ENCODE peak calls at places on chromosomes 6 and 20, in six cellular contexts. S is PC-3; R is mesendoderm; C is tibial nerve; T is neuronal stem cell; H is CD8-positive, alpha-beta T cell. J is an unnamed sample. For H3K36me3, the result is how much of the 10 kb centered on the place peaks cover.

GRCh38 chr20:59822291-59823029 is 111.0 kb downstream of the SYCP2 start:
- DNase-seq in R (no peak), H (no peak), T (no peak), C (no peak), S (no peak), J (no peak)

GRCh38 chr6:147752686-147753418 is 244.4 kb downstream of the SAMD5 start:
- DNase-seq in H (no peak), R (no peak), S (no peak), T (no peak), C (no peak), J (no peak)

GRCh38 chr6:15929685-15930084 is 199.2 kb upstream of the MYLIP start:
- DNase-seq in C (no peak), T (no peak), R (no peak), S (no peak), H (no peak), J (no peak)

GRCh38 chr6:72032056-72032455 is 145.7 kb downstream of the RIMS1 start:
- DNase-seq in R (no peak), C (no peak), H (no peak), T (no peak), S (peak), J (no peak)

GRCh38 chr6:105991561-105992314 is 94.4 kb upstream of the PRDM1 start:
- DNase-seq in H (no peak), C (no peak), S (peak), R (peak), T (no peak), J (peak)

GRCh38 chr6:128307671-128308070 is 212.7 kb downstream of the PTPRK start:
- DNase-seq in S (peak), C (no peak), R (no peak), T (no peak), H (no peak), J (no peak)

GRCh38 chr6:24910331-24910849 is 25.4 kb downstream of the RIPOR2 start:
- DNase-seq in R (peak), C (no peak), S (no peak), H (no peak), T (no peak), J (no peak)

GRCh38 chr20:51388227-51388626 is 154.3 kb downstream of the NFATC2 start:
- DNase-seq in T (no peak), C (no peak), S (peak), H (no peak), R (no peak), J (no peak)

GRCh38 chr6:2108700-2109306 is 136.6 kb downstream of the GMDS start:
- DNase-seq in S (no peak), H (no peak), T (no peak), R (no peak), C (no peak), J (no peak)

GRCh38 chr6:140849441-140849840 is 1283.3 kb upstream of the GJE1 start:
- DNase-seq in T (no peak), S (no peak), R (no peak), C (no peak), H (no peak), J (no peak)

GRCh38 chr20:56607061-56607704 is 21.9 kb upstream of the TFAP2C start:
- DNase-seq in T (no peak), C (no peak), S (peak), R (no peak), H (no peak), J (no peak)

GRCh38 chr6:26380256-26380655 is 2.7 kb upstream of the BTN2A2 start:
- DNase-seq in R (no peak), C (no peak), S (peak), H (no peak), T (no peak), J (no peak)

GRCh38 chr20:63112491-63113219 is 103.3 kb downstream of the YTHDF1 start:
- DNase-seq in H (no peak), T (no peak), R (no peak), C (no peak), S (no peak), J (no peak)

GRCh38 chr20:9323622-9324021 is 190.8 kb upstream of the LAMP5 start:
- DNase-seq in R (peak), C (no peak), T (no peak), S (peak), H (no peak), J (no peak)

GRCh38 chr20:41635158-41635557 is 17.0 kb upstream of the CHD6 start:
- DNase-seq in R (no peak), C (no peak), T (no peak), S (no peak), H (no peak), J (no peak)

GRCh38 chr6:98041921-98042320 is 758.9 kb upstream of the MMS22L start:
- DNase-seq in T (no peak), R (peak), H (no peak), S (no peak), C (no peak), J (no peak)

GRCh38 chr6:152356659-152357058 is 280.5 kb downstream of the SYNE1 start:
- DNase-seq in H (no peak), T (no peak), R (peak), C (no peak), S (peak), J (no peak)

GRCh38 chr20:41004561-41005360 is 23.9 kb upstream of the TOP1 start:
- DNase-seq in C (no peak), H (no peak), T (no peak), S (peak), R (no peak), J (no peak)

GRCh38 chr6:30646450-30647038 is 389 bp upstream of the C6orf136 start:
- DNase-seq in C (peak), H (no peak), T (no peak), R (peak), S (no peak), J (no peak)
- H3K4me3 ChIP-seq in C (peak), H (no peak), T (peak), R (no peak), S (peak), J (no peak)

GRCh38 chr6:36598739-36599318 is 4.7 kb downstream of the SRSF3 start:
- DNase-seq in T (no peak), H (no peak), R (no peak), S (no peak), C (no peak), J (no peak)
- H3K36me3 ChIP-seq in T (half or more), H (half or more), R (under half), S (half or more), C (under half), J (half or more)

GRCh38 chr20:44182863-44183262 is 4.1 kb downstream of the JPH2 start:
- DNase-seq in S (no peak), T (no peak), R (no peak), C (no peak), H (no peak), J (no peak)
- H3K4me3 ChIP-seq in S (no peak), T (no peak), R (no peak), C (no peak), H (no peak), J (no peak)

DNA sequence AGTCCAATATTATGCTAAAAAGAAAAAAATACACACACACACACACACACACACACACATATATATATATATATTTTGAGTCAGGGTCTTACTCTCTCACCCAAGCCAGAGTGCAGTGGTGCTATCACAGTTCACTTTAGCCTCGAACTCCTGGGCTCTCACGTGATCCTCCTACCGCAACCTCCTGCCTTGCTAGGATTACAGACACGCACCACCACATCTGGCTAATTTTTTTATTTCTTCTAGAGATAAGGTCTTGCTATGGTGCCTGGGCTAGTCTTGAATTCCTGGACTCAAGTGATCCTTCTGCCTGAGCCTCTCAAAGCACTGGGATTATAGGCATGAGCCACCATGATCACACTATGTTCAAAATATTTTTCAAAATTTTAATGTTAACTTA is 43.5 kb downstream of the NUP153 start:
- DNase-seq in R (no peak), S (no peak), H (no peak), C (no peak), T (no peak), J (no peak)
- H3K36me3 ChIP-seq in R (under half), S (half or more), H (under half), C (under half), T (half or more), J (under half)

GRCh38 chr6:133595076-133595868 is 293.6 kb upstream of the TCF21 start:
- DNase-seq in S (peak), R (no peak), C (no peak), T (no peak), H (no peak), J (no peak)

GRCh38 chr6:133590814-133591213 is 298.1 kb upstream of the TCF21 start:
- DNase-seq in C (no peak), R (no peak), S (peak), T (no peak), H (no peak), J (no peak)

GRCh38 chr6:133590196-133590595 is 298.7 kb upstream of the TCF21 start:
- DNase-seq in C (no peak), R (no peak), H (no peak), S (no peak), T (peak), J (no peak)

GRCh38 chr6:133591330-133591729 is 297.6 kb upstream of the TCF21 start:
- DNase-seq in C (no peak), T (no peak), H (no peak), R (no peak), S (no peak), J (no peak)

DNA sequence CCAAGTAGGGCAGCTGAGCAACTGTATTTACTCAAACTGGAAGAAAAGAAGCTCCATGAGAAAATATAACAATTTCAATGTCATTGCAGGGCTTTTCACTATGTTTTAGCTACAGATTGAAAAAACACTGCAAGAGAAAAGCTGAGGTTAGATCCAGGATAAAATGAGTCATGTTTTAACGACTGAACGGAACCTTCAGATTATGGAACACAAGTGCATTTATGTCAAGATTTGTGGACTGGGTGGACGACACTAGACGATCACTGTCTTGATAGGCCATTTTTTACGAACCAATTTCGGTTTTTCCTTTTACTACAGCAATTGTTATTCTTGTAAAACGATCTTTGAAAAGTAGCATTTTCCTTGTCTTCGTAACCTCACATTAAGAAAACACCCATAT is 294.4 kb upstream of the TCF21 start:
- DNase-seq in S (peak), C (no peak), H (no peak), T (no peak), R (no peak), J (no peak)
- H3K4me3 ChIP-seq in S (no peak), C (no peak), H (no peak), T (no peak), R (no peak), J (no peak)

GRCh38 chr6:52102330-52102932 is 15.0 kb upstream of the PKHD1 start:
- DNase-seq in R (peak), T (no peak), C (no peak), S (no peak), H (no peak), J (no peak)

GRCh38 chr6:52106994-52107393 is 19.6 kb upstream of the PKHD1 start:
- DNase-seq in H (no peak), C (no peak), R (no peak), S (no peak), T (no peak), J (no peak)

GRCh38 chr6:52108128-52108527 is 20.7 kb upstream of the PKHD1 start:
- DNase-seq in S (no peak), C (no peak), R (peak), H (no peak), T (no peak), J (no peak)

GRCh38 chr6:52103661-52104060 is 16.2 kb upstream of the PKHD1 start:
- DNase-seq in R (no peak), C (no peak), H (no peak), T (no peak), S (no peak), J (no peak)

DNA sequence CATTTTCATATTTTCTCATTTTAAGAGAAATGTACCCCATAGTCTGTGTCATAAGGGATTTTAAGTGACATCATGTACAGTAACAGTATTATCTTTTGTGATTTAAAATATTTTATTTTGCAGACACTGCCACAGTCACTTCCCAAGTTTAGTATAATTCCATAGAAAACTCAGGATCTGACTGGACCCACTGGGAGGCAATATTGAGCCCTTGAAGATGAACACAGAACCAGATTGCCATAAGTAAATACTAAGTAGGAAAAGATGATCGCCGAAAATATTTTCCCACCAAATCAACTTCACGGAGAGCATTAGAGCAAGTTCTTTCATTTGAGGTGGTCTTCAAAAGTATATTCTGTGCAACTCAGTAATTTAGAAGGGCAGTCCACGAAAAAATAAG is 17.6 kb upstream of the PKHD1 start:
- DNase-seq in H (no peak), S (peak), C (no peak), R (no peak), T (no peak), J (no peak)
- H3K36me3 ChIP-seq in H (under half), S (under half), C (under half), R (under half), T (under half), J (under half)

GRCh38 chr20:32536861-32537656 is 48.1 kb downstream of the NOL4L start:
- DNase-seq in T (no peak), S (peak), H (peak), R (no peak), C (no peak), J (peak)

GRCh38 chr20:32535953-32536823 is 48.9 kb downstream of the NOL4L start:
- DNase-seq in T (peak), S (peak), R (peak), C (no peak), H (peak), J (peak)

GRCh38 chr20:32535316-32535952 is 49.7 kb downstream of the NOL4L start:
- DNase-seq in S (no peak), C (no peak), H (peak), T (no peak), R (no peak), J (no peak)

GRCh38 chr20:32532246-32532645 is 52.9 kb downstream of the NOL4L start:
- DNase-seq in T (no peak), R (no peak), H (no peak), S (no peak), C (no peak), J (no peak)

DNA sequence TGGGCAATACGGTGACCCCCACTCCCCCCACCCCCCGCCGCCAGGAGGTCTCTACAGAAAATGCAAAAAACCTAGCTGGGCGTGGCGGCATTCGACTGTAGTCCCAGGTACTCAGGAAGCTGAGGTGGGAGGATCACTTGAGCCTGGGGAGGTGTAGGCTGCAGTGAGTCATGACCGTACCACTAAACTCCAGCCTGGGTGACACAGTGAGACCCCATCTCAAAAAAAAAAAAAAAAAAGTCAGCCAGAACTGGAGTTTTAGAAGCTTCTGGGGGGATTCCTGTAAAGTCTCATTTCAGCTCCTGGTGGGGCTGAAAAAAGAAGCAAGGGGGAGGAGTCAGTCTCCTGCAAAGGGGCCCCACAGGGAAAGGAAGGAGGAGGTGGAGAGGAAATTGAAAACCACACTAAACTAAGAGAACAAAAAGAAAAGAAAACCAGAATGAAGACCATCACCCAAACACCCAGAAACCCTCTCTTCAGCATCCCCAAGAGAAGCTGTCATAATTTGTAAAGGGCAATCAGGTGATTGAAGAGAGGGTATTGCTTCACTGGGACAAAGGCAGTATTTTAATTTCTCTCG is 50.4 kb downstream of the NOL4L start:
- DNase-seq in T (no peak), R (peak), H (peak), C (no peak), S (no peak), J (peak)
- H3K4me3 ChIP-seq in T (no peak), R (no peak), H (peak), C (no peak), S (no peak), J (peak)

DNA sequence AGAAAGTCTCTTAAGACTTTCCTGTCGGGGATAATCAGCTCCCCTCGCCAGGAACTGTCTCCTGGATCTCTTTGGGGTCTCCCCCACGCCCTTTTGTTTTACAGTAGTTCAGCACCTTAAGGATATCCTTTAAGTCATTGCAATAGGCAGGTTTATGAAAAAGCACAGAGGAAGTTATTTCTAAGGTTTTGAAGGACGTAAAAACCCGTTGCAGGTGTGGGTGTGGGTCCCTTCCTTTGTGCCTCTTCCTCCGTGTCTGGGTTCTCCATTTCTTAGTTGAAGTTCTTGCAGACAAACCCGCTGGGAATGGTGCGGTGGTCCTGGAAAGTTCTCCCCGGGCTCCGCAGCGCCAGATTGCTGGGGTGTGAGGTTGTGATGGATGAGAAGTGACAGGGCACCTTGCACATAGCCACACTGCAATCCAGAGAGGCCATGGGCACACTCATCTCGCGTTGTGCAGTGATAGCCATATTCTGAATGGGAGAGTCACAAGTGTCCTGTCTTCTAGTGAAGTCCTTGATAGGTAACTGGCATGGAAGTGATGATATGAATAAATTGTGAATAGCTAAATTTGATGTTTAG is 65.2 kb downstream of the GTF2H5 start:
- DNase-seq in T (no peak), H (no peak), R (no peak), S (peak), C (no peak), J (no peak)
- H3K36me3 ChIP-seq in T (under half), H (under half), R (under half), S (under half), C (under half), J (under half)

GRCh38 chr6:122669418-122669817 is 59.2 kb downstream of the PKIB start:
- DNase-seq in C (no peak), H (no peak), S (no peak), T (no peak), R (no peak), J (no peak)

GRCh38 chr6:122665929-122666328 is 55.7 kb downstream of the PKIB start:
- DNase-seq in S (no peak), C (no peak), T (no peak), R (no peak), H (no peak), J (no peak)

GRCh38 chr6:122663981-122664380 is 53.8 kb downstream of the PKIB start:
- DNase-seq in S (no peak), R (no peak), C (no peak), H (no peak), T (no peak), J (no peak)

GRCh38 chr6:122669868-122670267 is 59.7 kb downstream of the PKIB start:
- DNase-seq in T (no peak), R (no peak), C (no peak), H (no peak), S (peak), J (no peak)

GRCh38 chr6:122666418-122666817 is 56.2 kb downstream of the PKIB start:
- DNase-seq in H (no peak), S (no peak), C (no peak), T (no peak), R (no peak), J (no peak)
- H3K4me3 ChIP-seq in H (no peak), S (no peak), C (no peak), T (no peak), R (no peak), J (no peak)

GRCh38 chr20:49163696-49164095 is 24.4 kb downstream of the STAU1 start:
- DNase-seq in R (no peak), H (no peak), C (no peak), T (no peak), S (no peak), J (no peak)
- H3K36me3 ChIP-seq in R (under half), H (under half), C (under half), T (half or more), S (under half), J (under half)

J was measured in effector memory CD4-positive, alpha-beta T cell.